ENCODE peak calls at places on chromosomes 12 and 14, in seven cellular contexts. M is spleen, F is AG09319, D is IMR-90, U is lower lobe of right lung, S is fibroblast of mammary gland, X is endothelial cell. Z is an unnamed sample.

GRCh38 chr12:102992297-102992696 is 34.8 kb downstream of the ASCL1 start:
- DNase-seq in M (no peak), F (no peak), D (no peak), U (no peak), S (no peak), X (no peak), Z (no peak)

GRCh38 chr12:28963554-28963953 is 185.5 kb upstream of the FAR2 start:
- DNase-seq in M (no peak), F (no peak), D (peak; percentile 54), U (no peak), S (peak; percentile 72), X (no peak), Z (no peak)

GRCh38 chr12:48936379-48936979 is 11.2 kb upstream of the FKBP11 start:
- DNase-seq in M (peak; percentile 86), F (no peak), D (peak; percentile 79), U (peak; percentile 75), S (peak; percentile 74), X (peak; percentile 87), Z (peak; percentile 82)

GRCh38 chr12:122152754-122153153 is 21.3 kb downstream of the IL31 start:
- DNase-seq in M (no peak), F (no peak), D (no peak), U (no peak), S (no peak), X (no peak), Z (no peak)

GRCh38 chr14:24255438-24255837 is 7.5 kb downstream of the TGM1 start:
- DNase-seq in M (no peak), F (no peak), D (no peak), U (no peak), S (no peak), X (no peak), Z (no peak)

GRCh38 chr14:101246894-101247853 is 314.1 kb upstream of the DIO3 start:
- DNase-seq in M (peak; percentile 69), F (no peak), D (no peak), U (no peak), S (no peak), X (no peak), Z (no peak)

GRCh38 chr12:28189774-28190320 is 409 bp upstream of the CCDC91 start:
- DNase-seq in M (no peak), F (no peak), D (no peak), U (no peak), S (no peak), X (no peak), Z (no peak)

GRCh38 chr14:100106260-100106659 is 41.0 kb downstream of the EVL start:
- DNase-seq in M (no peak), F (no peak), D (no peak), U (peak; percentile 82), S (no peak), X (no peak), Z (peak; percentile 3)

GRCh38 chr14:35398095-35398584 is 6.4 kb downstream of the NFKBIA start:
- DNase-seq in M (no peak), F (no peak), D (no peak), U (no peak), S (peak; percentile 51), X (no peak), Z (no peak)

GRCh38 chr12:25713264-25713663 is 160.2 kb upstream of the LMNTD1 start:
- DNase-seq in M (no peak), F (no peak), D (no peak), U (no peak), S (no peak), X (no peak), Z (no peak)

GRCh38 chr12:117321572-117321971 is 39.9 kb downstream of the NOS1 start:
- DNase-seq in M (no peak), F (no peak), D (no peak), U (no peak), S (peak; percentile 7), X (no peak), Z (no peak)

GRCh38 chr12:131456301-131457027 is 254.4 kb upstream of the SFSWAP start:
- DNase-seq in M (peak; percentile 64), F (no peak), D (no peak), U (no peak), S (no peak), X (no peak), Z (no peak)

GRCh38 chr12:122834921-122835692 is at the start of gene HIP1R:
- DNase-seq in M (peak; percentile 90), F (no peak), D (no peak), U (peak; percentile 65), S (no peak), X (peak; percentile 63), Z (peak; percentile 83)

GRCh38 chr12:88237954-88238353 is 95.8 kb downstream of the TMTC3 start:
- DNase-seq in M (no peak), F (peak; percentile 5), D (peak; percentile 84), U (no peak), S (peak; percentile 85), X (no peak), Z (no peak)

GRCh38 chr12:53868516-53868986 is 70.1 kb upstream of the HOXC13 start:
- DNase-seq in M (no peak), F (no peak), D (no peak), U (no peak), S (no peak), X (no peak), Z (no peak)

GRCh38 chr12:84924956-84925355 is 12.4 kb upstream of the SLC6A15 start:
- DNase-seq in M (no peak), F (no peak), D (peak; percentile 23), U (no peak), S (peak; percentile 85), X (no peak), Z (no peak)

GRCh38 chr12:28415755-28416154 is 225.5 kb downstream of the CCDC91 start:
- DNase-seq in M (no peak), F (peak; percentile 49), D (peak; percentile 85), U (no peak), S (peak; percentile 86), X (no peak), Z (no peak)

GRCh38 chr14:21026988-21027315 is 2.1 kb upstream of the NDRG2 start:
- DNase-seq in M (no peak), F (no peak), D (no peak), U (no peak), S (no peak), X (no peak), Z (no peak)

GRCh38 chr14:96088131-96088880 is 49.1 kb downstream of the C14orf132 start:
- DNase-seq in M (peak; percentile 42), F (no peak), D (no peak), U (no peak), S (no peak), X (no peak), Z (no peak)

GRCh38 chr12:80709811-80710726 is 2.6 kb downstream of the MYF6 start:
- DNase-seq in M (no peak), F (no peak), D (no peak), U (no peak), S (no peak), X (no peak), Z (no peak)

GRCh38 chr12:22083167-22083566 is 37.1 kb downstream of the CMAS start:
- DNase-seq in M (no peak), F (peak; percentile 5), D (peak; percentile 35), U (no peak), S (peak; percentile 49), X (no peak), Z (no peak)
- TF ChIP-seq CTCF in M (peak; percentile 32), F (peak; percentile 45), D (peak; percentile 64), U (peak; percentile 42), S (peak; percentile 48), X (peak; percentile 51), Z (peak; percentile 26)

GRCh38 chr12:65122661-65123060 is 1.6 kb upstream of the WIF1 start:
- DNase-seq in M (no peak), F (no peak), D (no peak), U (no peak), S (no peak), X (no peak), Z (no peak)

GRCh38 chr12:65123435-65124063 is 2.4 kb upstream of the WIF1 start:
- DNase-seq in M (no peak), F (peak; percentile 5), D (peak; percentile 37), U (no peak), S (peak; percentile 56), X (peak; percentile 17), Z (no peak)

GRCh38 chr12:65121956-65122469 is 908 bp upstream of the WIF1 start:
- DNase-seq in M (no peak), F (no peak), D (no peak), U (no peak), S (no peak), X (no peak), Z (peak; percentile 59)

GRCh38 chr12:65119063-65119462 is 2.0 kb downstream of the WIF1 start:
- DNase-seq in M (no peak), F (no peak), D (no peak), U (no peak), S (no peak), X (no peak), Z (no peak)

GRCh38 chr12:65121049-65121955 is at the start of gene WIF1:
- DNase-seq in M (peak; percentile 84), F (no peak), D (no peak), U (peak; percentile 84), S (peak; percentile 4), X (peak; percentile 55), Z (peak; percentile 75)
- TF ChIP-seq CTCF in M (no peak), F (peak; percentile 11), D (peak; percentile 32), U (peak; percentile 51), S (no peak), X (peak; percentile 85), Z (no peak)

DNA sequence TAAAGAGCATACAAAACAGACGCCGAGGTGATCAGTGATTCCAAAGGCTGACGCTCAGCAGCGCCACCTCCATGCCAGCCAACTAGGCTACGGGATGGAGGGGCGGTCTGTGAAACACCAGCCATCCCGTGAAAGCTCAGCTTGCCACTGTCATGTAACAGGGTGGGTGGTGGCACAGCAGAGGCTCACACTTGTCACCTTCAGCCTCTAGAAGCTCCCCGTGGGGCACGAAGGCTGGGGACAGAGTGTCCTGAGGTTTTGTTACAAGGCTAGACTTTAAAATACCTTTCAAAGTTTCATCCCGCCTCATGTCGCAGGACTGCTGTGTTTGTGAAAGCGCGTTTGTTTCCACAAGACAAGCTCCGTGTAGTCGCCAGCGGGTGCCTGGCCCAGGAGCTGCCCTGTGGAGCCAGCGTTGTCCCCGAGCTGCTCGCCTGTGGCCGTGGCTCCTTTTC is 20.7 kb downstream of the XRCC3 start:
- DNase-seq in M (peak; percentile 64), F (no peak), D (no peak), U (peak; percentile 28), S (no peak), X (no peak), Z (peak; percentile 43)
- TF ChIP-seq CTCF in M (no peak), F (no peak), D (no peak), U (no peak), S (no peak), X (no peak), Z (no peak)

DNA sequence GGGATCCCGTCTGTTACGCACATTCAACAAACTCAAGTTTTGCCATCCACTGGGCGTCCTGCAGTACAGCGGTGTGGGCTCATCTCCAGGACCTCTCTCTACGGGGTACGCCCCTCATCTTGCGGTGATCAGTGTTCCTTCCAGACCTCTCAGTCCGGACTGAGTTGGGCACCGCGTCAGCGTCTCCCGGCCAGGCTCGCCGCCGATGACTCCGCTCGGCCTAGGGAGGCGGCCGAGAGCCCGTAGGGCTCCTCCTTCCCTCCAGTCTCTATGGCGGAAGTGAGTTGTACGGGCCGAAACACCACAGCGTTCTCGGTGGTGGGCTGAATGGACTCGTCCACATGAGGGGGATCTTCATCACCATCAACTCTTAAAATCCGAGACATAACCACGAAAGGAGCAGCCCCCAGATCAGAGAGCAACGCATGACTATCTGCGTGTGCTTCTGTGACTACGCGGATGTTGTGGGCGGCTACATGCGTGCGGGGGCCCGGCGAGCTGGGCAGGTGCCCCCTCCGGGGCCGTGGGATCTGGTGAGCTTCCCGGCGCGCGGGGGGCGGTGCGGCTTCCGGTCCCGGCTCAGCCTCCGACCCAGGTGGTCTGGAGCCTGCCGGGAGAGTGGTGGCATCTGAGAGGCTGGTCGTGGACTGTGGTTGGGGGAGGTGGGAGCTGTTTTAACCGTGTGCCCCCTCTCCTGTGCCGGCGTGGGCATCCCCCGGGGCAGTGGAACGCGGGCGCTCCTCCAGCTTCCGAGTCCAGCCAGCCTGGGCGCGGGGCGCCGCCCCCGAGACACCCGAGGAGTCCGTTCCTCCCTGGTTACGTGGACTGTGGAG is at the start of gene ATG101:
- DNase-seq in M (peak; percentile 97), F (peak; percentile 92), D (peak; percentile 96), U (peak; percentile 93), S (peak; percentile 95), X (peak; percentile 84), Z (peak; percentile 95)
- TF ChIP-seq CTCF in M (peak; percentile 71), F (peak; percentile 83), D (peak; percentile 92), U (peak; percentile 79), S (peak; percentile 60), X (peak; percentile 4), Z (peak; percentile 88)